ENCODE peak calls at places on chromosomes 3 and 15, in four cellular contexts. A, H, C and U are unnamed samples.

GRCh38 chr3:113249601-113250000 is 38.2 kb downstream of the BOC start:
- DNase-seq in A (no peak), H (no peak), C (no peak), U (peak; percentile 61)

GRCh38 chr3:42549131-42549530 is 32.6 kb downstream of the SEC22C start:
- DNase-seq in A (no peak), H (peak; percentile 45), C (no peak), U (peak; percentile 40)

GRCh38 chr3:146036289-146036688 is 124.7 kb downstream of the PLOD2 start:
- DNase-seq in A (no peak), H (no peak), C (no peak), U (no peak)

GRCh38 chr3:4829031-4829394 is 150.2 kb upstream of the BHLHE40 start:
- DNase-seq in A (no peak), H (no peak), C (no peak), U (no peak)

GRCh38 chr3:185677146-185677829 is 91.2 kb downstream of the SENP2 start:
- DNase-seq in A (no peak), H (no peak), C (peak; percentile 69), U (no peak)

GRCh38 chr15:74022706-74023470 is 28.4 kb downstream of the PML start:
- DNase-seq in A (no peak), H (no peak), C (no peak), U (no peak)

GRCh38 chr3:7821858-7822257 is 679.8 kb upstream of the LMCD1 start:
- DNase-seq in A (no peak), H (no peak), C (no peak), U (no peak)

GRCh38 chr15:58444658-58445332 is 13.0 kb downstream of the LIPC start:
- DNase-seq in A (no peak), H (no peak), C (no peak), U (no peak)

GRCh38 chr3:177594096-177594495 is 396.8 kb upstream of the TBL1XR1 start:
- DNase-seq in A (no peak), H (no peak), C (no peak), U (no peak)

GRCh38 chr3:108569336-108569735 is 19.9 kb downstream of the CIP2A start:
- DNase-seq in A (no peak), H (no peak), C (no peak), U (no peak)

GRCh38 chr15:101501703-101502373 is 12.3 kb upstream of the PCSK6 start:
- DNase-seq in A (peak; percentile 81), H (no peak), C (peak; percentile 22), U (no peak)

GRCh38 chr15:78244101-78244500 is 9.7 kb upstream of the ACSBG1 start:
- DNase-seq in A (no peak), H (no peak), C (no peak), U (peak; percentile 43)

GRCh38 chr15:67595572-67595971 is 53.1 kb downstream of the MAP2K5 start:
- DNase-seq in A (no peak), H (no peak), C (no peak), U (no peak)

GRCh38 chr3:152219769-152220255 is 48.9 kb upstream of the MBNL1 start:
- DNase-seq in A (no peak), H (no peak), C (no peak), U (no peak)

GRCh38 chr3:7847521-7847920 is 654.1 kb upstream of the LMCD1 start:
- DNase-seq in A (no peak), H (no peak), C (no peak), U (no peak)

DNA sequence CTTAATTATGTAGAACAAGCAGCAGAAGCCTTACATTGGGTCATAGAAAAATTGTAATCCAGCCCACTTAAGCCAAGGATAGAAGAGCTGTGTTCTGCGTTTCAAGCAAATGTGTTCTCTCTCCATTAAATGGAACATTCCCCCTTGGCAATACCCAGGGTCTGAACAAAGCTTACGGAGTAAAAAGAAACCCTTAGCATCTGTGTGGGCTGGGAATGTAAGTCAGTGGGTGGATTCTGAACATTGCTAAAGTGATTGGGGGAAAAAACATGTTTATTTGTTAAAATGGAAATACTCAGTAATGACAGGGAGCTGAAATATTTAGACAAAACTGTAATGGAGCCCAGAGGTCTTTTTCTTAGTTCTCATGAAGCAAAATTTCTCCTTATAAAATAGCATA is 147.4 kb downstream of the DUT start:
- DNase-seq in A (no peak), H (no peak), C (no peak), U (no peak)
- TF ChIP-seq POLR2AphosphoS5 in A (no peak), H (no peak), C (no peak), U (no peak)

DNA sequence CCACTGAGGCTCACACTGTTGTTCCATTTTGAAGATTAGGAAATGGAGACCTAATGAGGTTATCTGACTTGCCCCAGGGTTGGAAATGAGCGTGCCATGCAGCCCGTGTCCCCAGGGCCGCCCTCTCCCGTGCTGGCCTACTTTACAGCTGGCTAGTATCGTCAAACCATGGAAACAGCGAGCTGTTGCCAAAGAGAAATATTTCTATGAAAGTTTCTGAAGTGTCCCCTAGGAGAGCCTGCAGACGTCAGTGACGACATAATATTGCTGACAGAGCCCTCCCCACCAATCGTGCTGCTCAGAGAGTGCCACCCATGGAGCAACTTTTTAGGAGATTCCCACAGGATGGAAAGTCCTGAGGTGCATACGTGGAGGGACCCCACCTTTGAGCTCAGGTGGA is 11.2 kb upstream of the FAM174B start:
- DNase-seq in A (no peak), H (no peak), C (no peak), U (peak; percentile 75)
- TF ChIP-seq POLR2AphosphoS5 in A (no peak), H (no peak), C (no peak), U (peak; percentile 62)

GRCh38 chr15:36449084-36449661 is 130.3 kb upstream of the CDIN1 start:
- DNase-seq in A (no peak), H (no peak), C (peak; percentile 83), U (no peak)
- TF ChIP-seq POLR2AphosphoS5 in A (no peak), H (no peak), C (no peak), U (peak; percentile 53)

GRCh38 chr3:105790534-105790933 is 78.3 kb downstream of the CBLB start:
- DNase-seq in A (peak; percentile 27), H (no peak), C (no peak), U (no peak)
- TF ChIP-seq POLR2AphosphoS5 in A (no peak), H (no peak), C (no peak), U (no peak)

GRCh38 chr15:62165029-62165792 is at the start of gene C2CD4B:
- DNase-seq in A (peak; percentile 81), H (no peak), C (no peak), U (no peak)
- TF ChIP-seq POLR2AphosphoS5 in A (peak; percentile 72), H (no peak), C (no peak), U (peak; percentile 40)